ENCODE peak calls at places on chromosomes 7 and 10, in four cellular contexts. One of them, this sample, is unnamed.

GRCh38 chr7:155840909-155841308 is 28.6 kb upstream of the SHH start:
- DNase-seq in WTC11: no peak
- DNase-seq in A549: no peak
- DNase-seq in HCT116: no peak
- DNase-seq in this sample: no peak

GRCh38 chr7:140031364-140031763 is 31.4 kb downstream of the PARP12 start:
- DNase-seq in WTC11: no peak
- DNase-seq in A549: no peak
- DNase-seq in HCT116: no peak
- DNase-seq in this sample: no peak

GRCh38 chr7:71267734-71268133 is 135.8 kb downstream of the GALNT17 start:
- DNase-seq in WTC11: no peak
- DNase-seq in A549: no peak
- DNase-seq in HCT116: no peak
- DNase-seq in this sample: no peak

GRCh38 chr7:43905954-43906326 is 456 bp downstream of the URGCP start:
- DNase-seq in WTC11: peak; percentile 49
- DNase-seq in A549: peak; percentile 35
- DNase-seq in HCT116: no peak
- DNase-seq in this sample: peak; percentile 55

GRCh38 chr10:20276127-20276979 is 460.1 kb downstream of the PLXDC2 start:
- DNase-seq in WTC11: no peak
- DNase-seq in A549: no peak
- DNase-seq in HCT116: no peak
- DNase-seq in this sample: no peak

GRCh38 chr7:69826283-69826682 is 228.0 kb downstream of the AUTS2 start:
- DNase-seq in WTC11: no peak
- DNase-seq in A549: no peak
- DNase-seq in HCT116: no peak
- DNase-seq in this sample: no peak

GRCh38 chr7:15947749-15948148 is 261.3 kb upstream of the MEOX2 start:
- DNase-seq in WTC11: no peak
- DNase-seq in A549: no peak
- DNase-seq in HCT116: no peak
- DNase-seq in this sample: no peak

GRCh38 chr7:92632791-92633190 is 42.6 kb upstream of the FAM133B start:
- DNase-seq in WTC11: no peak
- DNase-seq in A549: no peak
- DNase-seq in HCT116: no peak
- DNase-seq in this sample: no peak

GRCh38 chr10:13440709-13441061 is 88.1 kb downstream of the BEND7 start:
- DNase-seq in WTC11: no peak
- DNase-seq in A549: no peak
- DNase-seq in HCT116: no peak
- DNase-seq in this sample: no peak

GRCh38 chr7:86904949-86905834 is 154.3 kb downstream of the ELAPOR2 start:
- DNase-seq in WTC11: peak; percentile 12
- DNase-seq in A549: peak; percentile 42
- DNase-seq in HCT116: no peak
- DNase-seq in this sample: peak; percentile 44

GRCh38 chr10:127976286-127976685 is 69.4 kb downstream of the PTPRE start:
- DNase-seq in WTC11: no peak
- DNase-seq in A549: no peak
- DNase-seq in HCT116: no peak
- DNase-seq in this sample: peak; percentile 57

GRCh38 chr10:29588640-29589421 is 45.9 kb downstream of the SVIL start:
- DNase-seq in WTC11: no peak
- DNase-seq in A549: no peak
- DNase-seq in HCT116: no peak
- DNase-seq in this sample: no peak

GRCh38 chr7:32143271-32143670 is 73.1 kb upstream of the PDE1C start:
- DNase-seq in WTC11: no peak
- DNase-seq in A549: no peak
- DNase-seq in HCT116: no peak
- DNase-seq in this sample: no peak

GRCh38 chr7:91784469-91784868 is 96.0 kb downstream of the MTERF1 start:
- DNase-seq in WTC11: no peak
- DNase-seq in A549: peak; percentile 44
- DNase-seq in HCT116: peak; percentile 34
- DNase-seq in this sample: peak; percentile 49

GRCh38 chr7:150481207-150481920 is 30.9 kb downstream of the GIMAP8 start:
- DNase-seq in WTC11: no peak
- DNase-seq in A549: no peak
- DNase-seq in HCT116: no peak
- DNase-seq in this sample: no peak

GRCh38 chr7:41047192-41047591 is 655.7 kb downstream of the INHBA start:
- DNase-seq in WTC11: no peak
- DNase-seq in A549: no peak
- DNase-seq in HCT116: no peak
- DNase-seq in this sample: no peak
- TF ChIP-seq MAX in WTC11: no peak
- TF ChIP-seq MAX in A549: no peak
- TF ChIP-seq MAX in HCT116: no peak
- TF ChIP-seq MAX in this sample: no peak

GRCh38 chr7:159013825-159014289 is 130.8 kb downstream of the VIPR2 start:
- DNase-seq in WTC11: no peak
- DNase-seq in A549: no peak
- DNase-seq in HCT116: no peak
- DNase-seq in this sample: no peak
- TF ChIP-seq MAX in WTC11: no peak
- TF ChIP-seq MAX in A549: no peak
- TF ChIP-seq MAX in HCT116: no peak
- TF ChIP-seq MAX in this sample: no peak

DNA sequence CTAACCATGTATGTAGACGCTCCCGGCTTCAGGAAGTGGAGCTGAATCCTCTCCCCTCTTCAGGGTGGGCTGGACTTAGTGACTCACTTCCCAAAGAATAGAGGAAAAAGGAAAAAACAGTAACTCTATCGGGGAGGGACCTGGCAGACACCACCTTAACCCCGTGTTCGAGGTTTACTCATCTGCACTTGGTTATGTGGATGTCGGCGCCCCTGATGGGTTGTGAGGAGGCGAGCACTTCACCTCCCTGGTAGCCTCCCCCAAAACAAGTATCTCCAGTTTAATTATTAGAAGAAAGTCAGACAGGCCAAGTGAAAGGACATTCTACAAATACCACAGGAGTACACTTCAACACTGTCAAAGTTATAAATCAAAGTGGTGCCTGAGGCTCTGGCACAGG is 559.7 kb downstream of the TCERG1L start:
- DNase-seq in WTC11: no peak
- DNase-seq in A549: no peak
- DNase-seq in HCT116: no peak
- DNase-seq in this sample: no peak
- TF ChIP-seq MAX in WTC11: no peak
- TF ChIP-seq MAX in A549: no peak
- TF ChIP-seq MAX in HCT116: no peak
- TF ChIP-seq MAX in this sample: no peak

GRCh38 chr10:73529089-73529832 is 33.4 kb upstream of the PPP3CB start:
- DNase-seq in WTC11: peak; percentile 39
- DNase-seq in A549: peak; percentile 80
- DNase-seq in HCT116: peak; percentile 56
- DNase-seq in this sample: peak; percentile 84
- TF ChIP-seq MAX in WTC11: no peak
- TF ChIP-seq MAX in A549: no peak
- TF ChIP-seq MAX in HCT116: no peak
- TF ChIP-seq MAX in this sample: no peak